ENCODE peak calls at places on chromosomes 7 and 10, in ten cellular contexts. E is PC-3, N is HCT116, B is fibroblast of lung, G is HepG2, T is OCI-LY7, U is GM12878, H is GM23338, L is H9, Q is IMR-90. X is an unnamed sample.
A peak's percentile ranks its signal among the peaks of the same experiment; 100 is the strongest.

GRCh38 chr10:75400769-75401568 is 595 bp downstream of the ZNF503 start:
- DNase-seq in H (peak; percentile 64), L (peak; percentile 54), T (no peak), G (no peak), Q (peak; percentile 56), B (peak; percentile 75), U (no peak), E (peak; percentile 48), N (no peak), X (peak; percentile 20)

GRCh38 chr10:12113627-12114026 is 15.8 kb upstream of the SEC61A2 start:
- DNase-seq in U (no peak), Q (no peak), N (no peak), L (no peak), E (no peak), B (no peak), H (no peak), G (no peak), T (no peak), X (no peak)

GRCh38 chr10:131311661-131312260 is at the start of gene TCERG1L:
- DNase-seq in U (no peak), E (no peak), N (no peak), B (no peak), T (no peak), H (peak; percentile 50), Q (no peak), L (peak; percentile 61), G (no peak), X (no peak)

GRCh38 chr7:128890306-128891109 is 20.0 kb downstream of the KCP start:
- DNase-seq in L (peak; percentile 60), Q (no peak), N (no peak), T (no peak), H (peak; percentile 66), U (no peak), G (no peak), B (no peak), E (peak; percentile 71), X (no peak)

GRCh38 chr7:388961-389701 is 99.2 kb downstream of the FOXL3 start:
- DNase-seq in T (no peak), N (no peak), L (no peak), G (no peak), Q (no peak), B (no peak), H (no peak), U (no peak), E (no peak), X (no peak)

GRCh38 chr10:110901954-110902819 is 16.8 kb downstream of the BBIP1 start:
- DNase-seq in E (peak; percentile 51), G (no peak), Q (peak; percentile 80), N (peak; percentile 48), H (no peak), U (no peak), L (no peak), T (no peak), B (peak; percentile 77), X (no peak)

GRCh38 chr10:14688606-14689005 is 86.1 kb downstream of the FAM107B start:
- DNase-seq in U (no peak), G (no peak), L (no peak), H (no peak), T (no peak), N (no peak), Q (peak; percentile 89), E (no peak), B (peak; percentile 73), X (no peak)

GRCh38 chr7:49174396-49174795 is 250.0 kb downstream of the CDC14C start:
- DNase-seq in Q (no peak), U (no peak), H (no peak), T (no peak), B (no peak), E (peak; percentile 45), L (no peak), G (no peak), N (no peak), X (no peak)

GRCh38 chr10:98380493-98381339 is 34.3 kb downstream of the PYROXD2 start:
- DNase-seq in B (no peak), H (no peak), U (no peak), Q (peak; percentile 22), N (no peak), L (no peak), T (no peak), G (no peak), E (no peak), X (no peak)

GRCh38 chr7:29370531-29371314 is 176.1 kb downstream of the CHN2 start:
- DNase-seq in G (peak; percentile 12), U (no peak), N (peak; percentile 43), T (no peak), H (no peak), Q (no peak), L (no peak), E (peak; percentile 70), B (peak; percentile 7), X (no peak)

GRCh38 chr7:12643644-12644043 is 43.8 kb upstream of the ARL4A start:
- DNase-seq in H (no peak), B (no peak), L (no peak), T (no peak), Q (no peak), N (no peak), E (no peak), U (no peak), G (no peak), X (no peak)

GRCh38 chr10:29001801-29002200 is 287.1 kb upstream of the LYZL1 start:
- DNase-seq in Q (no peak), H (no peak), E (no peak), U (no peak), N (no peak), L (no peak), G (no peak), B (no peak), T (no peak), X (no peak)

GRCh38 chr10:94361161-94361794 is 1.5 kb downstream of the NOC3L start:
- DNase-seq in H (no peak), N (no peak), L (no peak), U (peak; percentile 16), G (peak; percentile 43), T (no peak), E (peak; percentile 53), B (peak; percentile 23), Q (no peak), X (peak; percentile 51)

GRCh38 chr7:50962281-50962883 is 179.7 kb upstream of the GRB10 start:
- DNase-seq in H (no peak), E (peak; percentile 38), T (no peak), G (no peak), L (no peak), N (no peak), Q (no peak), U (no peak), B (no peak), X (no peak)

GRCh38 chr10:109456566-109457361 is 466.5 kb downstream of the XPNPEP1 start:
- DNase-seq in N (no peak), H (peak; percentile 78), G (no peak), L (peak; percentile 68), B (no peak), Q (no peak), U (no peak), E (no peak), T (no peak), X (no peak)

GRCh38 chr7:157368955-157369354 is 32.2 kb downstream of the DNAJB6 start:
- DNase-seq in Q (no peak), T (no peak), G (no peak), B (no peak), H (no peak), L (no peak), N (no peak), U (no peak), E (no peak), X (no peak)
- H4K20me1 ChIP-seq in Q (peaks cover 79% of the 10 kb centered on the region), T (no peaks in the 10 kb centered on the region), G (peaks cover 12% of the 10 kb centered on the region), B (no peaks in the 10 kb centered on the region), H (peaks cover 96% of the 10 kb centered on the region), L (no peaks in the 10 kb centered on the region), N (peaks cover 3% of the 10 kb centered on the region), U (peaks cover 5% of the 10 kb centered on the region), E (peaks cover 61% of the 10 kb centered on the region), X (peaks cover 5% of the 10 kb centered on the region)

GRCh38 chr7:16098585-16099179 is 322.7 kb downstream of the CRPPA start:
- DNase-seq in Q (peak; percentile 16), T (no peak), G (no peak), E (peak; percentile 53), N (peak; percentile 32), H (peak; percentile 70), L (no peak), U (no peak), B (peak; percentile 43), X (peak; percentile 85)
- TF ChIP-seq CTCF in Q (peak; percentile 76), T (peak; percentile 76), G (peak; percentile 17), E (peak; percentile 94), N (peak; percentile 93), H (peak; percentile 97), L (peak; percentile 90), U (peak; percentile 29), B (peak; percentile 57), X (peak; percentile 64)

GRCh38 chr7:32535303-32535702 is 40.0 kb downstream of the AVL9 start:
- DNase-seq in N (no peak), L (no peak), G (no peak), T (no peak), H (no peak), U (no peak), E (no peak), B (no peak), Q (no peak), X (no peak)

GRCh38 chr7:32533313-32534024 is 38.2 kb downstream of the AVL9 start:
- DNase-seq in E (no peak), U (no peak), Q (peak; percentile 44), G (no peak), N (no peak), B (peak; percentile 81), L (no peak), H (no peak), T (no peak), X (no peak)

GRCh38 chr7:32532086-32532485 is 36.8 kb downstream of the AVL9 start:
- DNase-seq in T (no peak), Q (no peak), H (no peak), B (no peak), U (no peak), L (no peak), G (no peak), E (peak; percentile 46), N (no peak), X (no peak)

GRCh38 chr7:32531402-32531801 is 36.1 kb downstream of the AVL9 start:
- DNase-seq in H (no peak), Q (no peak), L (no peak), G (no peak), N (no peak), E (no peak), T (no peak), B (no peak), U (no peak), X (no peak)

DNA sequence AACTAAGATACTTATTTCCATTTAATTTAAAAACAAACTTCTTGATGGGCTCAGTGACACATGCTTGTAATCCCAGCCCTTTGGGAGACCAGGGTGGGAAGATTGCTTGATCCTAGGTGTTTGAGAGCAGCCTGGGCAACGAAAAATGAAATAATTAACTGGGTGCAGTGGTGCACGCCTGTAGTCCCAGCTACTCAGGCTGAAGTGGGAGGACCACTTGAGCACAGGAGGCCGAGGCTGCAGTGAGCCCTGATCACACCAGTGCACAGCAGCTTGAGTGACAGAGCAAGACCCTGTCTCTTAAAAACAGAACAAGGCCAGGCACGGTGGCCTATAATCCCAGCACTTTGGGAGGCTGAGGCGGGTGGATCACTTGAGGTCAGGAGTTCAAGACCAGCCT is 37.4 kb downstream of the AVL9 start:
- DNase-seq in U (no peak), N (no peak), Q (no peak), G (no peak), T (no peak), B (no peak), L (no peak), E (no peak), H (no peak), X (no peak)
- H4K20me1 ChIP-seq in U (no peaks in the 10 kb centered on the region), N (peaks cover 11% of the 10 kb centered on the region), Q (peaks cover 37% of the 10 kb centered on the region), G (peaks cover 2% of the 10 kb centered on the region), T (no peaks in the 10 kb centered on the region), B (peaks cover 2% of the 10 kb centered on the region), L (no peaks in the 10 kb centered on the region), E (no peaks in the 10 kb centered on the region), H (peaks cover 20% of the 10 kb centered on the region), X (no peaks in the 10 kb centered on the region)

GRCh38 chr7:123148813-123149212 is 51.0 kb downstream of the SLC13A1 start:
- DNase-seq in H (no peak), T (no peak), G (no peak), L (no peak), E (peak; percentile 21), N (no peak), B (no peak), U (no peak), Q (no peak), X (peak; percentile 19)
- TF ChIP-seq CTCF in H (no peak), T (peak; percentile 35), G (no peak), L (no peak), E (no peak), N (no peak), B (no peak), U (no peak), Q (no peak), X (no peak)